ENCODE peak calls at places on chromosomes 3 and 15, in ten cellular contexts. Z is astrocyte of the cerebellum; I is brain microvascular endothelial cell; V is BE2C; T is AG09309; X is activated B cell treated with CpG ODN at 0.5 μM for 24 hours; J is neural crest cell; Y is fibroblast of mammary gland; A is endothelial cell; F is CD4-positive, alpha-beta T cell. G is an unnamed sample.

GRCh38 chr3:160049038-160049437 is 60.4 kb downstream of the IL12A start:
- DNase-seq in Y (no peak), F (no peak), X (no peak), I (no peak), T (no peak), A (no peak), J (no peak), V (no peak), Z (no peak), G (no peak)

GRCh38 chr15:71160976-71161375 is 45.7 kb downstream of the THSD4 start:
- DNase-seq in J (no peak), I (no peak), F (no peak), Y (no peak), T (no peak), V (no peak), Z (no peak), A (no peak), X (no peak), G (no peak)

GRCh38 chr3:33313331-33313730 is 36.1 kb downstream of the FBXL2 start:
- DNase-seq in Y (peak; percentile 13), Z (no peak), J (no peak), I (peak; percentile 70), T (no peak), V (no peak), F (no peak), A (no peak), X (no peak), G (no peak)

GRCh38 chr3:69181592-69182211 is 59.3 kb upstream of the LMOD3 start:
- DNase-seq in A (no peak), X (no peak), F (no peak), Y (peak; percentile 78), J (peak; percentile 10), I (peak; percentile 85), T (no peak), V (no peak), Z (peak; percentile 13), G (no peak)

GRCh38 chr3:115790759-115791158 is 167.4 kb downstream of the GAP43 start:
- DNase-seq in F (peak; percentile 29), J (no peak), Z (peak; percentile 92), V (peak; percentile 38), I (peak; percentile 98), X (no peak), Y (peak; percentile 99), A (no peak), T (peak; percentile 80), G (no peak)

GRCh38 chr15:48940508-48940907 is 23.2 kb downstream of the SHC4 start:
- DNase-seq in V (no peak), J (no peak), X (no peak), I (peak; percentile 98), Y (peak; percentile 100), T (peak; percentile 94), Z (peak; percentile 93), F (no peak), A (no peak), G (no peak)

GRCh38 chr3:11989383-11990050 is 14.7 kb upstream of the SYN2 start:
- DNase-seq in Y (peak; percentile 3), F (no peak), V (no peak), T (no peak), I (no peak), X (no peak), Z (no peak), J (no peak), A (no peak), G (no peak)

GRCh38 chr15:28104326-28104725 is 5.2 kb upstream of the OCA2 start:
- DNase-seq in V (no peak), F (no peak), T (no peak), A (no peak), I (no peak), X (no peak), J (no peak), Z (no peak), Y (no peak), G (no peak)

GRCh38 chr15:85463273-85463937 is 83.0 kb downstream of the AKAP13 start:
- DNase-seq in I (no peak), X (no peak), Y (no peak), J (no peak), V (no peak), Z (no peak), T (no peak), A (no peak), F (no peak), G (no peak)

GRCh38 chr3:194333212-194333980 is 17.7 kb downstream of the CPN2 start:
- DNase-seq in I (peak; percentile 75), Y (peak; percentile 79), J (peak; percentile 98), T (no peak), X (peak; percentile 87), V (peak; percentile 91), A (peak; percentile 96), F (peak; percentile 87), Z (peak; percentile 57), G (peak; percentile 94)

GRCh38 chr15:63502843-63503738 is 1.3 kb upstream of the USP3 start:
- DNase-seq in J (peak; percentile 31), Z (peak; percentile 63), Y (peak; percentile 98), F (peak; percentile 52), I (peak; percentile 95), A (peak; percentile 76), V (no peak), T (peak; percentile 93), X (peak; percentile 73), G (peak; percentile 53)

GRCh38 chr15:79030470-79030869 is 60.1 kb downstream of the RASGRF1 start:
- DNase-seq in Y (no peak), T (no peak), J (no peak), V (no peak), F (no peak), A (no peak), Z (no peak), X (no peak), I (no peak), G (no peak)
- TF ChIP-seq CTCF in Y (no peak), T (no peak), J (peak; percentile 15), V (no peak), F (no peak), A (no peak), Z (no peak), X (no peak), I (peak; percentile 31), G (no peak)

GRCh38 chr3:155443821-155444220 is 150.3 kb upstream of the STRIT1 start:
- DNase-seq in T (no peak), I (no peak), Z (no peak), J (no peak), Y (no peak), X (no peak), V (no peak), F (no peak), A (no peak), G (no peak)

GRCh38 chr3:155442066-155442465 is 148.6 kb upstream of the STRIT1 start:
- DNase-seq in Z (no peak), I (no peak), J (no peak), X (no peak), V (no peak), Y (peak; percentile 65), T (no peak), A (no peak), F (no peak), G (no peak)

GRCh38 chr3:155441026-155441425 is 147.5 kb upstream of the STRIT1 start:
- DNase-seq in T (no peak), A (no peak), V (no peak), Z (no peak), Y (no peak), J (no peak), X (no peak), F (no peak), I (no peak), G (no peak)

GRCh38 chr3:155441506-155441905 is 148.0 kb upstream of the STRIT1 start:
- DNase-seq in A (no peak), T (no peak), I (no peak), F (no peak), V (no peak), J (no peak), Z (no peak), X (no peak), Y (no peak), G (no peak)

DNA sequence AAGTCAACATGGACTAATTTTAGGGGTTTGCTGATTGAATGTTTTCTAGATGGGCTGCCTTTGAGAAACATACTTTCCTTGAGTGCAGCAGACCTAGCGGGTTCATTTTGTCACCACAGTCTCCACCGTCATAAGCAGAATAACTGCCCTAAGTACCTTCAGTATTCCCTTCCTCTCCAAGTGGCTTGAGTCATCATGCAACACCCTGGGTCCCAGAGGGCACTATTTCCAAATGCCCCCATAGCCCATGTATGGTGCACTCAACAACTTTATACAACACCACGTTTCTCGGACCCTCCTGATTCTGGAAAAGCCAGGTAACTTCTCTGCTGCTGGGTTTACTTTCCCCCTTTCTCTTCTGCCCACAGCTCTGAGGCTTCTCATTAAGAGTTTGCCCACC is 151.3 kb upstream of the STRIT1 start:
- DNase-seq in X (no peak), V (no peak), J (no peak), T (no peak), Y (no peak), A (no peak), F (no peak), Z (no peak), I (no peak), G (no peak)
- TF ChIP-seq CTCF in X (no peak), V (no peak), J (no peak), T (no peak), Y (no peak), A (no peak), F (no peak), Z (no peak), I (no peak), G (no peak)

GRCh38 chr3:27796365-27796875 is 74.3 kb upstream of the EOMES start:
- DNase-seq in J (no peak), V (no peak), T (no peak), Z (no peak), A (no peak), X (no peak), I (no peak), Y (no peak), F (no peak), G (no peak)

GRCh38 chr3:27794211-27794610 is 72.1 kb upstream of the EOMES start:
- DNase-seq in Z (no peak), X (no peak), F (no peak), V (no peak), Y (no peak), A (no peak), J (no peak), I (no peak), T (no peak), G (no peak)

GRCh38 chr3:27802425-27802824 is 80.3 kb upstream of the EOMES start:
- DNase-seq in V (no peak), T (no peak), Y (no peak), I (no peak), X (no peak), Z (no peak), J (no peak), A (no peak), F (no peak), G (no peak)

GRCh38 chr3:27800261-27800660 is 78.1 kb upstream of the EOMES start:
- DNase-seq in T (no peak), Z (no peak), A (no peak), Y (peak; percentile 8), X (no peak), J (no peak), I (no peak), F (no peak), V (no peak), G (no peak)

GRCh38 chr3:27797773-27798172 is 75.7 kb upstream of the EOMES start:
- DNase-seq in F (no peak), J (no peak), Z (no peak), T (no peak), V (no peak), I (no peak), A (no peak), X (no peak), Y (no peak), G (no peak)
- TF ChIP-seq CTCF in F (no peak), J (no peak), Z (no peak), T (no peak), V (no peak), I (no peak), A (no peak), X (no peak), Y (no peak), G (no peak)

GRCh38 chr15:79083154-79083553 is 7.4 kb downstream of the RASGRF1 start:
- DNase-seq in J (no peak), Y (no peak), A (no peak), X (no peak), Z (no peak), T (no peak), V (no peak), F (no peak), I (no peak), G (no peak)
- TF ChIP-seq CTCF in J (no peak), Y (no peak), A (no peak), X (no peak), Z (no peak), T (no peak), V (no peak), F (no peak), I (no peak), G (no peak)